ENCODE peak calls at places on chromosomes 5 and 9, in ten cellular contexts. V is neural progenitor cell, N is cardiac fibroblast, O is osteocyte, D is H1, I is AG09309, Z is PC-3, K is foreskin fibroblast, T is brain microvascular endothelial cell, C is astrocyte. Y is an unnamed sample.

GRCh38 chr5:179274321-179275315 is 70.6 kb downstream of the ADAMTS2 start:
- DNase-seq in V (no peak), N (no peak), O (no peak), D (no peak), I (no peak), Z (no peak), K (no peak), T (no peak), C (no peak), Y (no peak)

GRCh38 chr5:143023447-143024096 is 253.4 kb downstream of the ARHGAP26 start:
- DNase-seq in V (peak; percentile 30), N (no peak), O (no peak), D (no peak), I (no peak), Z (no peak), K (peak; percentile 50), T (no peak), C (no peak), Y (no peak)

GRCh38 chr9:98547606-98548005 is 161.1 kb downstream of the GABBR2 start:
- DNase-seq in V (no peak), N (no peak), O (no peak), D (no peak), I (no peak), Z (no peak), K (no peak), T (no peak), C (no peak), Y (no peak)

GRCh38 chr9:2597483-2597882 is 24.1 kb upstream of the VLDLR start:
- DNase-seq in V (no peak), N (peak; percentile 17), O (no peak), D (no peak), I (no peak), Z (no peak), K (peak; percentile 9), T (no peak), C (no peak), Y (no peak)

GRCh38 chr5:65893749-65894430 is 32.5 kb upstream of the ERBIN start:
- DNase-seq in V (peak; percentile 14), N (no peak), O (no peak), D (no peak), I (no peak), Z (no peak), K (no peak), T (no peak), C (no peak), Y (no peak)

GRCh38 chr5:16931334-16932110 is 4.6 kb downstream of the MYO10 start:
- DNase-seq in V (no peak), N (no peak), O (no peak), D (no peak), I (no peak), Z (no peak), K (no peak), T (no peak), C (peak; percentile 76), Y (no peak)

GRCh38 chr9:22097712-22098111 is 88.6 kb upstream of the CDKN2B start:
- DNase-seq in V (no peak), N (peak; percentile 84), O (no peak), D (no peak), I (peak; percentile 86), Z (peak; percentile 30), K (peak; percentile 73), T (peak; percentile 73), C (peak; percentile 94), Y (no peak)

GRCh38 chr9:129111143-129111761 is at the start of gene PTPA:
- DNase-seq in V (peak; percentile 98), N (peak; percentile 85), O (peak; percentile 96), D (peak; percentile 86), I (no peak), Z (peak; percentile 85), K (peak; percentile 86), T (peak; percentile 67), C (peak; percentile 51), Y (peak; percentile 81)

GRCh38 chr5:138661342-138661975 is 86.3 kb upstream of the HSPA9 start:
- DNase-seq in V (no peak), N (no peak), O (no peak), D (no peak), I (no peak), Z (no peak), K (no peak), T (no peak), C (no peak), Y (no peak)

GRCh38 chr5:159913048-159913447 is 3.2 kb upstream of the ADRA1B start:
- DNase-seq in V (no peak), N (peak; percentile 97), O (no peak), D (no peak), I (peak; percentile 56), Z (peak; percentile 62), K (peak; percentile 80), T (peak; percentile 81), C (peak; percentile 79), Y (peak; percentile 99)

GRCh38 chr5:92559743-92560142 is 1021.3 kb downstream of the NR2F1-AS1 start:
- DNase-seq in V (no peak), N (peak; percentile 66), O (no peak), D (no peak), I (no peak), Z (peak; percentile 34), K (peak; percentile 35), T (peak; percentile 48), C (peak; percentile 86), Y (peak; percentile 73)
- TF ChIP-seq CTCF in V (peak; percentile 20), N (peak; percentile 14), O (peak; percentile 23), D (no peak), I (peak; percentile 19), Z (peak; percentile 20), K (no peak), T (no peak), C (no peak), Y (no peak)

GRCh38 chr9:136255896-136256890 is 10.6 kb upstream of the QSOX2 start:
- DNase-seq in V (peak; percentile 55), N (no peak), O (no peak), D (no peak), I (no peak), Z (peak; percentile 25), K (no peak), T (no peak), C (no peak), Y (no peak)
- TF ChIP-seq CTCF in V (peak; percentile 37), N (no peak), O (no peak), D (no peak), I (peak; percentile 3), Z (peak; percentile 39), K (no peak), T (peak; percentile 34), C (no peak), Y (no peak)

GRCh38 chr5:133777951-133778350 is 165.6 kb upstream of the FSTL4 start:
- DNase-seq in V (no peak), N (no peak), O (peak; percentile 68), D (no peak), I (no peak), Z (no peak), K (no peak), T (no peak), C (no peak), Y (no peak)

GRCh38 chr5:133781446-133781845 is 169.1 kb upstream of the FSTL4 start:
- DNase-seq in V (no peak), N (no peak), O (peak; percentile 75), D (no peak), I (no peak), Z (no peak), K (no peak), T (no peak), C (no peak), Y (no peak)

GRCh38 chr5:133780619-133781280 is 168.4 kb upstream of the FSTL4 start:
- DNase-seq in V (no peak), N (no peak), O (peak; percentile 80), D (no peak), I (no peak), Z (no peak), K (no peak), T (no peak), C (no peak), Y (no peak)

GRCh38 chr5:133778636-133779035 is 166.3 kb upstream of the FSTL4 start:
- DNase-seq in V (no peak), N (no peak), O (peak; percentile 40), D (no peak), I (no peak), Z (no peak), K (no peak), T (no peak), C (no peak), Y (no peak)

GRCh38 chr5:133779828-133780475 is 167.6 kb upstream of the FSTL4 start:
- DNase-seq in V (no peak), N (no peak), O (peak; percentile 76), D (no peak), I (no peak), Z (no peak), K (no peak), T (no peak), C (no peak), Y (no peak)
- TF ChIP-seq CTCF in V (peak; percentile 21), N (no peak), O (no peak), D (peak; percentile 62), I (no peak), Z (no peak), K (no peak), T (no peak), C (no peak), Y (no peak)

GRCh38 chr9:105360344-105360743 is 87.5 kb upstream of the FSD1L start:
- DNase-seq in V (no peak), N (peak; percentile 25), O (no peak), D (no peak), I (no peak), Z (no peak), K (no peak), T (no peak), C (no peak), Y (no peak)
- TF ChIP-seq CTCF in V (peak; percentile 13), N (peak; percentile 9), O (no peak), D (no peak), I (no peak), Z (peak; percentile 8), K (no peak), T (no peak), C (no peak), Y (no peak)

DNA sequence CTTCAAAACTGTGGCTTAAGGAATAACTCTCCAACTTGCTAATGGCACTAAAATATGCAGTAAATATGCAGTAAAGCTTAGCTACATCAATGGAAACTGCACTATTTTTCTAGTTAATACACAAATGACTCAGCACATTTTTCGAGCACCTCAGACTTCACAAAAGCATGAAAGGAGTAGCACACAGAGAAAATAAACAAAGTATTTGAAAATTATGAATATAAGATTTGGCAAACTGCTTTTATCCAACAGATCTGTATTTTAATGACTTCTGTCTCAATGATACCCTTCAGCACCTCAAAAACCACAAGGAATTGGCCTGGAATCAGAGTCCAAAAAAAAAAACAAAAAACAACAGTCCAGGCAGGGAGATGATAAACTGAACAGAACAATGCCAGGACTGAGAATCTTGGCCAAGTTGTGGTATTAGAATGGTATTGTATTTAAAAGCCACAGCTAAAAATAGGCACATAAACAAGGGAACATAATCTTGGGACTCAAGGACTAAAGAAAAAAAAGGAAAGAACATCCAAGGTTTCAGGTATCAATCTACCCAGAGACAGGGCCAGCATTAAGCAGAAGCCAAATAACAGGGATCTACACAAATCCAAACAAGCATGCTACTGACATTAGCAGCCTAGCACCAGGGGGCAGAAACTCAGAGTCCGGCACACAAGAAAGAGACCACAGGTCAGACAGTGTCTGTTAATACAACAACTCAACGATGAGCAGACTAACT is 21.4 kb downstream of the TMEM245 start:
- DNase-seq in V (peak; percentile 62), N (peak; percentile 83), O (no peak), D (no peak), I (peak; percentile 81), Z (peak; percentile 51), K (peak; percentile 41), T (peak; percentile 61), C (peak; percentile 93), Y (peak; percentile 84)
- TF ChIP-seq CTCF in V (peak; percentile 51), N (peak; percentile 35), O (peak; percentile 59), D (no peak), I (peak; percentile 37), Z (peak; percentile 44), K (peak; percentile 34), T (peak; percentile 73), C (no peak), Y (no peak)

Y was measured in MCF 10A.